ENCODE peak calls at places on chromosomes 7 and 10, in eight cellular contexts. One of them, this sample, is unnamed.

GRCh38 chr10:13990392-13990805 is 340.3 kb downstream of the FRMD4A start:
- DNase-seq in breast epithelium: no peak
- DNase-seq in transverse colon: no peak
- DNase-seq in esophagus muscularis mucosa: no peak
- DNase-seq in spleen: no peak
- DNase-seq in K562: no peak
- DNase-seq in prostate gland: no peak
- DNase-seq in HCT116: no peak
- DNase-seq in this sample: no peak

GRCh38 chr10:49144021-49144720 is 10.3 kb upstream of the FAM170B start:
- DNase-seq in spleen: no peak
- DNase-seq in transverse colon: no peak
- DNase-seq in breast epithelium: no peak
- DNase-seq in K562: no peak
- DNase-seq in esophagus muscularis mucosa: no peak
- DNase-seq in prostate gland: no peak
- DNase-seq in HCT116: no peak
- DNase-seq in this sample: no peak

GRCh38 chr7:15891151-15891842 is 204.8 kb upstream of the MEOX2 start:
- DNase-seq in breast epithelium: no peak
- DNase-seq in spleen: no peak
- DNase-seq in transverse colon: no peak
- DNase-seq in prostate gland: no peak
- DNase-seq in esophagus muscularis mucosa: no peak
- DNase-seq in K562: no peak
- DNase-seq in HCT116: no peak
- DNase-seq in this sample: no peak

GRCh38 chr7:90383422-90383821 is 19.8 kb upstream of the CLDN12 start:
- DNase-seq in breast epithelium: no peak
- DNase-seq in prostate gland: no peak
- DNase-seq in K562: no peak
- DNase-seq in HCT116: no peak
- DNase-seq in esophagus muscularis mucosa: no peak
- DNase-seq in transverse colon: no peak
- DNase-seq in spleen: no peak
- DNase-seq in this sample: no peak

GRCh38 chr7:92635538-92635937 is 45.3 kb upstream of the FAM133B start:
- DNase-seq in prostate gland: no peak
- DNase-seq in esophagus muscularis mucosa: no peak
- DNase-seq in K562: no peak
- DNase-seq in HCT116: no peak
- DNase-seq in transverse colon: no peak
- DNase-seq in spleen: no peak
- DNase-seq in breast epithelium: no peak
- DNase-seq in this sample: no peak

GRCh38 chr10:126158090-126158489 is 230.2 kb downstream of the ADAM12 start:
- DNase-seq in prostate gland: no peak
- DNase-seq in HCT116: no peak
- DNase-seq in K562: no peak
- DNase-seq in esophagus muscularis mucosa: no peak
- DNase-seq in transverse colon: no peak
- DNase-seq in breast epithelium: no peak
- DNase-seq in spleen: no peak
- DNase-seq in this sample: no peak

GRCh38 chr7:156192921-156193320 is 380.7 kb upstream of the SHH start:
- DNase-seq in HCT116: peak; percentile 4
- DNase-seq in esophagus muscularis mucosa: no peak
- DNase-seq in transverse colon: no peak
- DNase-seq in spleen: no peak
- DNase-seq in prostate gland: no peak
- DNase-seq in breast epithelium: no peak
- DNase-seq in K562: peak; percentile 46
- DNase-seq in this sample: no peak

GRCh38 chr10:59177031-59177861 is 803 bp downstream of the PHYHIPL start:
- DNase-seq in transverse colon: no peak
- DNase-seq in K562: no peak
- DNase-seq in prostate gland: peak; percentile 46
- DNase-seq in spleen: peak; percentile 53
- DNase-seq in breast epithelium: no peak
- DNase-seq in HCT116: no peak
- DNase-seq in esophagus muscularis mucosa: no peak
- DNase-seq in this sample: no peak

GRCh38 chr7:26151953-26152781 is at the start of gene NFE2L3:
- DNase-seq in prostate gland: peak; percentile 55
- DNase-seq in transverse colon: peak; percentile 92
- DNase-seq in breast epithelium: peak; percentile 44
- DNase-seq in K562: peak; percentile 91
- DNase-seq in spleen: peak; percentile 96
- DNase-seq in HCT116: peak; percentile 64
- DNase-seq in esophagus muscularis mucosa: no peak
- DNase-seq in this sample: peak; percentile 76

GRCh38 chr7:16669581-16669980 is 23.6 kb downstream of the BZW2 start:
- DNase-seq in transverse colon: no peak
- DNase-seq in HCT116: no peak
- DNase-seq in K562: no peak
- DNase-seq in breast epithelium: no peak
- DNase-seq in prostate gland: no peak
- DNase-seq in esophagus muscularis mucosa: no peak
- DNase-seq in spleen: no peak
- DNase-seq in this sample: no peak

GRCh38 chr10:114543456-114543855 is 114.6 kb downstream of the ABLIM1 start:
- DNase-seq in spleen: no peak
- DNase-seq in HCT116: no peak
- DNase-seq in transverse colon: no peak
- DNase-seq in K562: no peak
- DNase-seq in prostate gland: no peak
- DNase-seq in esophagus muscularis mucosa: no peak
- DNase-seq in breast epithelium: no peak
- DNase-seq in this sample: no peak

GRCh38 chr7:146937836-146938235 is 821.2 kb downstream of the CNTNAP2 start:
- DNase-seq in transverse colon: no peak
- DNase-seq in prostate gland: no peak
- DNase-seq in esophagus muscularis mucosa: no peak
- DNase-seq in breast epithelium: no peak
- DNase-seq in HCT116: no peak
- DNase-seq in K562: no peak
- DNase-seq in spleen: no peak
- DNase-seq in this sample: no peak

GRCh38 chr10:77190275-77190674 is 447.3 kb downstream of the KCNMA1 start:
- DNase-seq in spleen: no peak
- DNase-seq in K562: no peak
- DNase-seq in esophagus muscularis mucosa: no peak
- DNase-seq in breast epithelium: no peak
- DNase-seq in transverse colon: no peak
- DNase-seq in HCT116: no peak
- DNase-seq in prostate gland: no peak
- DNase-seq in this sample: no peak

GRCh38 chr10:99667108-99667751 is 7.9 kb downstream of the ENTPD7 start:
- DNase-seq in K562: peak; percentile 54
- DNase-seq in spleen: no peak
- DNase-seq in HCT116: peak; percentile 54
- DNase-seq in transverse colon: no peak
- DNase-seq in prostate gland: no peak
- DNase-seq in esophagus muscularis mucosa: no peak
- DNase-seq in breast epithelium: no peak
- DNase-seq in this sample: no peak

GRCh38 chr7:155568961-155569360 is 22.6 kb upstream of the CNPY1 start:
- DNase-seq in HCT116: no peak
- DNase-seq in transverse colon: no peak
- DNase-seq in breast epithelium: no peak
- DNase-seq in K562: no peak
- DNase-seq in esophagus muscularis mucosa: no peak
- DNase-seq in prostate gland: no peak
- DNase-seq in spleen: peak; percentile 63
- DNase-seq in this sample: no peak

GRCh38 chr10:120022357-120022756 is 129.8 kb downstream of the SEC23IP start:
- DNase-seq in spleen: no peak
- DNase-seq in K562: no peak
- DNase-seq in prostate gland: no peak
- DNase-seq in transverse colon: no peak
- DNase-seq in esophagus muscularis mucosa: no peak
- DNase-seq in breast epithelium: no peak
- DNase-seq in HCT116: no peak
- DNase-seq in this sample: no peak

DNA sequence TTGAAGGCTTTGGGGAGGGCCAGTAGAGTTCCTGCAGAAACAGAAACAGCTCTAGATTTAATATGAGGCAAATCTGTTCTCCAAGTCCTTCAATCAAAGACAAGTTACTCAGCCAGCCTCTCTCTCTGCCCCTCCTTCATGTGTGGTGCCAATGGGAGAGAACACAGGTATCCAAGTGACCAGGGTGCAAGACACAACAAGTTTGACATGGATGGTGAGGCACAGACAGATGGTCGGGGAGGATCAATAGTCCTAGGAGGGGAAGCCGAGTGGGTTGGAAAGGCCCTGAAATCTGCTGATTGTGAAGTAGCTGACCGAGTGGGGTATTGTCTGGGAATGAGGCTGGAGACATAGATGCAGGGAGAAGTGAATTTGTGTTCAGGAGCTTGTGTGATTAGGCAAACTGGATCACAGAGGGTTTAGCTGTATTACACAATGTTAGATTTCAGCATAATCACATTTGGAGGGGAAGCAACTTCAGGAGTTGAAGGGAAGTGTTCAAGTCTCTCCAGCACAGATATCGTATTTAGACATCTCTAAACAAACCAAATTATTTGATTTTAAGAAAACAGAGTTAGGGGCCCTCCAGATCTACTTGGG is 1.5 kb downstream of the GIMAP1 start:
- DNase-seq in spleen: no peak
- DNase-seq in esophagus muscularis mucosa: no peak
- DNase-seq in prostate gland: no peak
- DNase-seq in transverse colon: no peak
- DNase-seq in K562: no peak
- DNase-seq in HCT116: no peak
- DNase-seq in breast epithelium: no peak
- DNase-seq in this sample: no peak
- TF ChIP-seq POLR2A in spleen: peak; percentile 36
- TF ChIP-seq POLR2A in esophagus muscularis mucosa: no peak
- TF ChIP-seq POLR2A in prostate gland: no peak
- TF ChIP-seq POLR2A in transverse colon: no peak
- TF ChIP-seq POLR2A in K562: no peak
- TF ChIP-seq POLR2A in HCT116: no peak
- TF ChIP-seq POLR2A in breast epithelium: no peak
- TF ChIP-seq POLR2A in this sample: no peak

DNA sequence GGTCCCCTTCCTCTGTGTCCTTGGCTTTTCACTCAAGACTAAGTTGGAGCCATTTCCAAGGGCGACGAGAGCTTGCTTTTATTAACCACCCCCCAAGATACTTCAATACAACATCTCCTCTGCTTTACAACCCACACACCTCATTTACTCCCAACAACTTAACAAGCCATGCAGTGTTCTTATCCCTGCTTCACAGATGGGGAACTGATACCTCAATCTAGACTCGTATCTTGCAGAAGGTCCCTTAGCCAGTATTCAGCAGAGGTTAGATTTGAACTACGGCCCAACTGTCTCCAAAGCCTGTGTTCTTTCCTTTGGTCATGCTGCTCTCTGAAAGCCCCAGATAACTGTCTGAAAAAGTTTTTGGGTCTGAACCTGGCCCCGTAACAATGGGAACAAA is 444.8 kb downstream of the GRID1 start:
- DNase-seq in spleen: no peak
- DNase-seq in esophagus muscularis mucosa: no peak
- DNase-seq in breast epithelium: no peak
- DNase-seq in HCT116: no peak
- DNase-seq in K562: no peak
- DNase-seq in prostate gland: no peak
- DNase-seq in transverse colon: no peak
- DNase-seq in this sample: no peak
- TF ChIP-seq POLR2AphosphoS5 in spleen: no peak
- TF ChIP-seq POLR2AphosphoS5 in esophagus muscularis mucosa: no peak
- TF ChIP-seq POLR2AphosphoS5 in breast epithelium: no peak
- TF ChIP-seq POLR2AphosphoS5 in HCT116: no peak
- TF ChIP-seq POLR2AphosphoS5 in K562: no peak
- TF ChIP-seq POLR2AphosphoS5 in prostate gland: no peak
- TF ChIP-seq POLR2AphosphoS5 in transverse colon: no peak
- TF ChIP-seq POLR2AphosphoS5 in this sample: no peak

GRCh38 chr7:55366461-55367138 is 1.5 kb downstream of the LANCL2 start:
- DNase-seq in breast epithelium: no peak
- DNase-seq in prostate gland: no peak
- DNase-seq in transverse colon: no peak
- DNase-seq in spleen: no peak
- DNase-seq in K562: peak; percentile 44
- DNase-seq in HCT116: no peak
- DNase-seq in esophagus muscularis mucosa: no peak
- DNase-seq in this sample: no peak
- TF ChIP-seq POLR2A in breast epithelium: no peak
- TF ChIP-seq POLR2A in prostate gland: no peak
- TF ChIP-seq POLR2A in transverse colon: no peak
- TF ChIP-seq POLR2A in spleen: no peak
- TF ChIP-seq POLR2A in K562: no peak
- TF ChIP-seq POLR2A in HCT116: no peak
- TF ChIP-seq POLR2A in esophagus muscularis mucosa: no peak
- TF ChIP-seq POLR2A in this sample: no peak

GRCh38 chr7:76193478-76193877 is 8.2 kb upstream of the SRRM3 start:
- DNase-seq in spleen: no peak
- DNase-seq in breast epithelium: no peak
- DNase-seq in K562: no peak
- DNase-seq in HCT116: no peak
- DNase-seq in transverse colon: no peak
- DNase-seq in prostate gland: no peak
- DNase-seq in esophagus muscularis mucosa: no peak
- DNase-seq in this sample: no peak

GRCh38 chr7:76189276-76189675 is 12.4 kb upstream of the SRRM3 start:
- DNase-seq in prostate gland: no peak
- DNase-seq in breast epithelium: no peak
- DNase-seq in HCT116: no peak
- DNase-seq in K562: no peak
- DNase-seq in spleen: peak; percentile 64
- DNase-seq in transverse colon: no peak
- DNase-seq in esophagus muscularis mucosa: no peak
- DNase-seq in this sample: no peak

GRCh38 chr7:76187246-76187645 is 14.4 kb upstream of the SRRM3 start:
- DNase-seq in spleen: no peak
- DNase-seq in esophagus muscularis mucosa: no peak
- DNase-seq in transverse colon: no peak
- DNase-seq in breast epithelium: no peak
- DNase-seq in K562: no peak
- DNase-seq in prostate gland: no peak
- DNase-seq in HCT116: no peak
- DNase-seq in this sample: no peak

GRCh38 chr7:76193881-76194280 is 7.8 kb upstream of the SRRM3 start:
- DNase-seq in prostate gland: no peak
- DNase-seq in K562: no peak
- DNase-seq in esophagus muscularis mucosa: no peak
- DNase-seq in transverse colon: no peak
- DNase-seq in breast epithelium: no peak
- DNase-seq in HCT116: no peak
- DNase-seq in spleen: no peak
- DNase-seq in this sample: no peak

DNA sequence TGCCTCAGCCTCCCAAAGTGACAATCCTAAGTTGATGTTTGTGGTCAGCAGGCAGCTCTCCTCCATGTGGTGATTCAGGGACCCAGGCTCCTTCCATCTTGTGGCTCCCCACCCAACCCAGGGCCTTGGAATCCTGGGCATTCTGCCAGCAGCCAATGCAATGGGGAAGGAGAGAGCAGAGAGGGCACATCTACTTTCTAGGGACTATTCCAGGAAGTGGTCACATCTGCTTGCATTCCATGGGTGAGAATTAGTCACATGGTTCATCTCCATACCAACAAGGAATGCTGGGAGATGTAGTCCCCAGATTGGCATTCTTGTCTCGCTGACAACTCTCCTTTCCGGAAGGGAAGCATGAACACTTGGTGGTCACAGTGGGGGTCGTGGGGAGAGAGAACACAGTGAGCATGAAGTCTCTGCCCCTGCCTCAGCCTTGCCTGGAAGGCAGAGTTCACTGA is 9.9 kb upstream of the SRRM3 start:
- DNase-seq in K562: peak; percentile 62
- DNase-seq in spleen: no peak
- DNase-seq in esophagus muscularis mucosa: no peak
- DNase-seq in prostate gland: no peak
- DNase-seq in breast epithelium: no peak
- DNase-seq in HCT116: peak; percentile 43
- DNase-seq in transverse colon: no peak
- DNase-seq in this sample: no peak
- TF ChIP-seq POLR2AphosphoS5 in K562: no peak
- TF ChIP-seq POLR2AphosphoS5 in spleen: no peak
- TF ChIP-seq POLR2AphosphoS5 in esophagus muscularis mucosa: no peak
- TF ChIP-seq POLR2AphosphoS5 in prostate gland: no peak
- TF ChIP-seq POLR2AphosphoS5 in breast epithelium: no peak
- TF ChIP-seq POLR2AphosphoS5 in HCT116: no peak
- TF ChIP-seq POLR2AphosphoS5 in transverse colon: no peak
- TF ChIP-seq POLR2AphosphoS5 in this sample: no peak

This sample was measured in GM12892.